ENCODE peak calls at places on chromosome 22, in four cellular contexts. B, R, I and Z are unnamed samples.

GRCh38 chr22:17369553-17370035 is 334 bp downstream of the CECR2 start:
- DNase-seq in B (no peak), R (no peak), I (peak), Z (no peak)

GRCh38 chr22:40720538-40721256 is 41.4 kb downstream of the MCHR1 start:
- DNase-seq in B (no peak), I (no peak), R (no peak), Z (no peak)

GRCh38 chr22:30212996-30213441 is 33.5 kb downstream of the LIF start:
- DNase-seq in I (no peak), R (no peak), B (peak), Z (no peak)

GRCh38 chr22:32862936-32863661 is 61.6 kb downstream of the TIMP3 start:
- DNase-seq in I (no peak), B (no peak), R (no peak), Z (no peak)

GRCh38 chr22:16965560-16965959 is 42.5 kb downstream of the GAB4 start:
- DNase-seq in R (no peak), B (no peak), I (no peak), Z (no peak)

GRCh38 chr22:38490915-38491314 is 15.2 kb downstream of the DDX17 start:
- DNase-seq in I (no peak), B (no peak), R (no peak), Z (no peak)

GRCh38 chr22:23094695-23095466 is 24.6 kb downstream of the GNAZ start:
- DNase-seq in B (no peak), R (no peak), I (no peak), Z (no peak)

GRCh38 chr22:29689872-29690213 is 30.0 kb upstream of the CABP7 start:
- DNase-seq in B (peak), R (no peak), I (peak), Z (no peak)

GRCh38 chr22:41286639-41287091 is 678 bp upstream of the RANGAP1 start:
- DNase-seq in R (no peak), B (peak), I (no peak), Z (peak)

GRCh38 chr22:29346659-29347058 is 31.2 kb upstream of the RASL10A start:
- DNase-seq in R (no peak), I (no peak), B (no peak), Z (no peak)

GRCh38 chr22:19036523-19037273 is 85.5 kb downstream of the DGCR2 start:
- DNase-seq in I (peak), B (peak), R (no peak), Z (no peak)

GRCh38 chr22:19038164-19038546 is 84.1 kb downstream of the DGCR2 start:
- DNase-seq in I (peak), R (no peak), B (no peak), Z (no peak)

GRCh38 chr22:19037282-19038163 is 84.7 kb downstream of the DGCR2 start:
- DNase-seq in I (peak), B (no peak), R (no peak), Z (no peak)

GRCh38 chr22:19036229-19036522 is 86.0 kb downstream of the DGCR2 start:
- DNase-seq in B (no peak), I (no peak), R (no peak), Z (no peak)

GRCh38 chr22:19035474-19036228 is 86.6 kb downstream of the DGCR2 start:
- DNase-seq in I (peak), R (no peak), B (peak), Z (no peak)
- TF ChIP-seq CTCF in I (peak), R (no peak), B (no peak), Z (no peak)

GRCh38 chr22:39535302-39535805 is 2.8 kb upstream of the RPS19BP1 start:
- DNase-seq in R (no peak), I (peak), B (no peak), Z (no peak)
- H3K4me3 ChIP-seq in R (no peak), I (no peak), B (no peak), Z (no peak)

DNA sequence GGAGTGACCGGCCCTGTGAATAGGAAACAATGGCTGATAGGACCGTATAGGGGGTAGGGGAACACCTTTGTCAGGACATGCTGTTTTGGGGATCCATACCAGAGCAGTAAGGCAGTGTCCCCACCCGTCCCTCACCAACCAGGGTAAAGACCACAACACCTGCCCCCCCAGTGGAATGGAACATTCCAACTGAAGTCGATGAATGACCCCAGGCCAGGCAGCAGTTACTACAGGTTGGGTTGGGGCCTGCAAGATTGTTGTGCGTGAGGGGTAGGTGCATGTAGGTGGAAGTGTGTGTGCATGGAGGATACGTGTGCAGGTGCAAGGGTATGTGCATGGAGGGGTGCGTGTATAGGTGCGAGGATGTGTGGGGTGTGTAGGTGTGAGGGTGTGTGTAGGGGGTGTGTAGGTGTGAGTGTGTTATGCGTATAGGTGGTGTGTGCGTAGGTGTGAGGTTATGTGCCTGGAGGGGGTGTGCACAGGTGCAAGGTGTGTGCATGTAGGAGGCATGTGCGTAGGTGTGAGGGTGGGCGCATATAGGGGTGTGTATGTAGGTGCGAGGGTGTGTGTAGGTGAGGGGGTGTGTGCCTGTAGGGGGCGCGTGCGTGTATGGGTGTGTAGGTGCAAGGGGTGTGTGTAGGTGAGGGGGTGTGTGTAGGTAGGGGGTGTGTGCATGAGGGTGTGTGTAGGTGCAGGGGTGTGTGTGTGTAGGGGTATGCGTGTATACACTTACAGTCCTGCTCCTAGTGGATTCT is 32.9 kb downstream of the PISD start:
- DNase-seq in R (no peak), I (peak), B (no peak), Z (no peak)
- TF ChIP-seq CTCF in R (no peak), I (no peak), B (no peak), Z (peak)

GRCh38 chr22:49879871-49880270 is 26.2 kb downstream of the ZBED4 start:
- DNase-seq in R (no peak), B (no peak), I (no peak), Z (no peak)
- H3K4me3 ChIP-seq in R (no peak), B (no peak), I (no peak), Z (no peak)

GRCh38 chr22:20102203-20102780 is 13.6 kb upstream of the RANBP1 start:
- DNase-seq in I (no peak), R (no peak), B (no peak), Z (no peak)
- TF ChIP-seq CTCF in I (peak), R (no peak), B (no peak), Z (no peak)

DNA sequence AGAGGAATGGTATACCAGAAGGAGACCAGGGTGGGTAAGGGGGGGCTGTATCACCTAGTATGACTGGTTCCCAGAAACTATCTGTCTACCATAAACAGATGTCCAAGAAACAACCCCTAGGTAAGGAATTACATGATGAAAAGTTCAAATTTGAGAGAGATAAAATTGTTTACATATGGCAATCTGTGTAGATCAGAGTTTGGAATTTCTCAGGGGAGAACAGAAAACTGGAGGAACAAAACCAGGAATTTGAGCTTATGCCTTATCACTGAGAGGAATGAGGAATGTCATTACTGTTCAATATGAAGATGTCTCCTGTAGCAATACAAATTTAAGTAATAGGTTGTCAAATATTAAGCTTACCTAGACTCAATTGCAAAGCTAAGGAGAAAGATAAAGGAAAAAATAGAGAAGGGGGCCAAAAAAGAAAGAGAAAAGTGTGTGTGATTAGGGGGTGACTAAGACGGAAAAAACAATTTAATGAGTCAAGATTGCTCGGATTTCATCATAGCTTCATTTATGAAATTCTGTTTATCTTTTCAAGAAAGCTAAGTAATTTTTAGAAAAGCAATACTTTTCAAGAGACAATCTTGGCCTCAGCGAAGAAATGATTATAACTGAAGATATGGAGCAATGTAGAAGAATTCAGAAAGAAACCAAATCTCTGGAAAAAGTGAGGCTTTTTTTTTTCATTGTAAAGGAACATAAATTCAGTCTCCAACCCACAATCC is 117.8 kb downstream of the APOL5 start:
- DNase-seq in I (no peak), B (no peak), R (peak), Z (no peak)
- H3K4me3 ChIP-seq in I (peak), B (no peak), R (peak), Z (no peak)

GRCh38 chr22:43151251-43152000 is at the start of gene TSPO:
- DNase-seq in I (peak), R (no peak), B (peak), Z (no peak)

GRCh38 chr22:43150731-43151206 is 590 bp upstream of the TSPO start:
- DNase-seq in I (no peak), B (no peak), R (no peak), Z (no peak)

GRCh38 chr22:43152001-43152354 is 619 bp downstream of the TSPO start:
- DNase-seq in I (no peak), B (peak), R (no peak), Z (no peak)

GRCh38 chr22:43153916-43154315 is 2.6 kb downstream of the TSPO start:
- DNase-seq in R (no peak), I (no peak), B (peak), Z (no peak)

GRCh38 chr22:43152355-43153071 is 1.2 kb downstream of the TSPO start:
- DNase-seq in I (peak), R (no peak), B (peak), Z (no peak)
- TF ChIP-seq CTCF in I (no peak), R (no peak), B (no peak), Z (no peak)

DNA sequence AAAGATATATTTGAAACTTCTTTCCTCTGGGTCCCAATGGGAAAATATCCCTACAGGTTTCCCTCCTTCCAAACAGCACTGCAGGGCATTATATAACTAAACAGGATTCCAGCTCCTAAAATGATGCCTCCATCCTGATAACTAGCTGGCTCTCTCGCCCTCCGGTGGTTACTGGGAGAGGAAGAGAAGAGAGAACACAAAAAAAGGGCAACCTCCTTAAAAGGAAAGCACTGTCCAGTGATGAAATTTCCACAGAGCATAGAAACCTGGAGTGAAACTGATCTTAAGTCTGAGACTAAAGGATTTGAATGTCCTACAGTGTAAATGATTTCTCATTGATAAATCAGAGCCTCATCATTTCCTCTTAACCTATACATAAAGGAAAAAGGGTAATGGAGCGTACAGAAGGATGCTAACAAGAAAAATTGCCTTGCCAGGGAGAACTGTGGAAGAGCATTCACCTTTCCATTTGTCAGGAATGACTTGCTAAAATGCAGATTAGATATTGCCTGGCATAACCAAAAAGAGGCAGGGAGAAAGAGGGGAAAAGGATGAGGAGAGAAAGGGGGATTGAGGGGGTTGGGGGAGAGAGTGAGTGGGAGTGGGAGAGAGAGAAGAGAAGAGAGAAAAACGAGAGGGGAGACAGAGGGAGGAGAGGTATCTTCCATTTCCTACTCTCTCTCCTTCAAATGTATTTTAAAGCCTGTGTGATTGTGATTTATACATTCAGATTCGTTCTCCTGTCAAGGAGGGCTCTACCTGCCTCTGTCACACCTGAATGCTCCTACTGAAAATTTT is 121.4 kb downstream of the APOL5 start:
- DNase-seq in I (peak), B (no peak), R (peak), Z (no peak)
- H3K4me3 ChIP-seq in I (peak), B (no peak), R (peak), Z (no peak)

GRCh38 chr22:24230911-24231656 is 13.8 kb downstream of the GGT5 start:
- DNase-seq in B (peak), I (peak), R (no peak), Z (no peak)
- TF ChIP-seq CTCF in B (peak), I (peak), R (no peak), Z (peak)

GRCh38 chr22:45295492-45295891 is 10.7 kb downstream of the UPK3A start:
- DNase-seq in B (no peak), I (no peak), R (no peak), Z (no peak)

GRCh38 chr22:45294030-45294429 is 9.3 kb downstream of the UPK3A start:
- DNase-seq in I (no peak), B (no peak), R (no peak), Z (no peak)

GRCh38 chr22:45298934-45299505 is 10.7 kb upstream of the FAM118A start:
- DNase-seq in R (no peak), B (no peak), I (peak), Z (no peak)

GRCh38 chr22:45292675-45293402 is 8.1 kb downstream of the UPK3A start:
- DNase-seq in R (no peak), B (peak), I (no peak), Z (no peak)

GRCh38 chr22:45296628-45297297 is 12.0 kb downstream of the UPK3A start:
- DNase-seq in R (no peak), I (no peak), B (peak), Z (no peak)
- H3K4me3 ChIP-seq in R (no peak), I (no peak), B (no peak), Z (no peak)